ENCODE peak calls at places on chromosomes 13 and 19, in six cellular contexts. E is GM23338, I is HepG2, Q is A549, A is K562, U is SK-N-SH. B is an unnamed sample.
A peak's percentile ranks its signal among the peaks of the same experiment; 100 is the strongest.

GRCh38 chr13:112895521-112896465 is 73.2 kb upstream of the MCF2L start:
- DNase-seq in E (no peak), I (no peak), Q (no peak), A (no peak), U (no peak), B (no peak)

GRCh38 chr13:97341135-97341534 is 92.8 kb upstream of the RAP2A start:
- DNase-seq in E (no peak), I (no peak), Q (no peak), A (no peak), U (no peak), B (no peak)

GRCh38 chr13:26910754-26911465 is 150.3 kb upstream of the GPR12 start:
- DNase-seq in E (no peak), I (no peak), Q (no peak), A (no peak), U (no peak), B (no peak)

GRCh38 chr13:38530492-38530891 is 156.4 kb upstream of the FREM2 start:
- DNase-seq in E (peak; percentile 24), I (no peak), Q (no peak), A (no peak), U (peak; percentile 6), B (no peak)

GRCh38 chr19:40982594-40983101 is 8.4 kb upstream of the CYP2B6 start:
- DNase-seq in E (peak; percentile 81), I (no peak), Q (no peak), A (no peak), U (no peak), B (no peak)

GRCh38 chr13:114119196-114119595 is 13.2 kb downstream of the RASA3 start:
- DNase-seq in E (peak; percentile 95), I (peak; percentile 30), Q (peak; percentile 48), A (no peak), U (peak; percentile 65), B (no peak)

GRCh38 chr19:42273407-42274064 is 4.5 kb downstream of the CIC start:
- DNase-seq in E (no peak), I (no peak), Q (no peak), A (no peak), U (no peak), B (no peak)

GRCh38 chr19:50835785-50836542 is 2.6 kb upstream of the KLK15 start:
- DNase-seq in E (peak; percentile 83), I (peak; percentile 38), Q (peak; percentile 83), A (peak; percentile 96), U (peak; percentile 96), B (no peak)

GRCh38 chr13:29925457-29925856 is 75.0 kb upstream of the UBL3 start:
- DNase-seq in E (no peak), I (peak; percentile 89), Q (peak; percentile 87), A (no peak), U (peak; percentile 50), B (no peak)

GRCh38 chr19:13640611-13641010 is 123.7 kb upstream of the MRI1 start:
- DNase-seq in E (no peak), I (no peak), Q (no peak), A (no peak), U (no peak), B (no peak)

GRCh38 chr19:12997967-12998940 is 3.0 kb downstream of the NFIX start:
- DNase-seq in E (no peak), I (no peak), Q (no peak), A (no peak), U (no peak), B (no peak)

GRCh38 chr13:43245374-43245964 is 222.1 kb downstream of the DNAJC15 start:
- DNase-seq in E (no peak), I (no peak), Q (no peak), A (no peak), U (no peak), B (no peak)

GRCh38 chr13:20512042-20512683 is 13.5 kb downstream of the CRYL1 start:
- DNase-seq in E (peak; percentile 72), I (no peak), Q (no peak), A (no peak), U (peak; percentile 37), B (no peak)

GRCh38 chr19:51546650-51547396 is 15.4 kb upstream of the SIGLEC6 start:
- DNase-seq in E (no peak), I (no peak), Q (no peak), A (peak; percentile 73), U (no peak), B (no peak)

GRCh38 chr13:44352202-44352601 is 21.4 kb upstream of the SERP2 start:
- DNase-seq in E (no peak), I (no peak), Q (no peak), A (no peak), U (no peak), B (no peak)

GRCh38 chr19:3982701-3983541 is 2.3 kb downstream of the EEF2 start:
- DNase-seq in E (no peak), I (peak; percentile 41), Q (no peak), A (peak; percentile 55), U (peak; percentile 23), B (no peak)

GRCh38 chr13:36531746-36532486 is 99.6 kb downstream of the CCNA1 start:
- DNase-seq in E (no peak), I (no peak), Q (no peak), A (no peak), U (no peak), B (no peak)

DNA sequence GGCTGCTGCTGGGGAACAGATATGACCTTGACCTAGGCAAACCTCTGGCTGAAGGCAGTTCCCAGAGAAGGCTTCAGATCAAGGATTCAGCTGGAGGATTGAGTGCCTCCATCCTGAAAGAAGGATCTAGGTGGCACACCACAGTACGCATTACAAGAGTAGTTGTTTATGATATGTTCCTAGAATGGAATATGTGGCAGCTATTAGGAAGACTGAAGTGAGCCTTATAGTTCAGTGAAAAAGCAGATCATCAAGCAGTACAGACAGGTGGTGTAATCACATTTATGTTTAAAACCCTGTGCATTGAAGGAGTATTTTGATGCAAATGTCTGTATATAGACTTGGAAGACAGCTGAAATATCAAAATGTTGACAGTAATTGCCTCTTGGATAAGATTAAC is 116.0 kb downstream of the ZAR1L start:
- DNase-seq in E (no peak), I (no peak), Q (no peak), A (no peak), U (no peak), B (no peak)
- TF ChIP-seq REST in E (no peak), I (no peak), Q (no peak), A (no peak), U (no peak), B (no peak)

GRCh38 chr13:25848822-25849740 is 202.7 kb downstream of the SHISA2 start:
- DNase-seq in E (peak; percentile 43), I (no peak), Q (no peak), A (no peak), U (no peak), B (no peak)
- H3K4me1 ChIP-seq in E (peaks cover 18% of the 10 kb centered on the region), I (no peaks in the 10 kb centered on the region), Q (no peaks in the 10 kb centered on the region), A (no peaks in the 10 kb centered on the region), U (no peaks in the 10 kb centered on the region), B (no peaks in the 10 kb centered on the region)

DNA sequence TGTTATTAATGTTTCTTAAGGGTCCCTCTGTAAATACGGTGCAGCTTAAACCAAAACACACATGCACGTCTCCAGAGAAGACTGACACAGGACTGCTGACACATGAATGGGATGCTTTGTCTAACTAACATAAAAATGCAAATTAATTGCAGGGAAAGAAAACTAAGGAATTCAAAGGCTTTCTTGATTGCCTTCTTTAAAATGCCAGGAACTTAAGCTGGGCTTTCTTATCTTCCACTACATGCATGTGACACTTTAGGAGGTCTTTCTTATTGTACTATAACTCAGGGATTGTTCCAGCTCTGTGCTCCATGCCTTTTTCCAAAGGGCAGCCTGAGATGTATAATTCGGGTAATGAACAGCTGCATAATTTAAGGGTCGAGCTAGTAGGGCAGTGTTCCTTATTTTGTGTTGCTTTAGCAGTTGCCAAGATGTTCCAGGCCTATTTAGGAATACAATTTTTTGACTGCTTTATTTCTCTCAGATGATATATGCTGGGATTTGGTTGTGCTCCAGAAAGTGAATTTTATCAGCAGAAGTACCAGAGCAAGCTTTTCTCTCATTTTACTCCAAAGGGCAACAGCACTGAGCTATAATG is 885.3 kb downstream of the PCDH9 start:
- DNase-seq in E (no peak), I (no peak), Q (no peak), A (no peak), U (no peak), B (no peak)
- TF ChIP-seq REST in E (no peak), I (no peak), Q (no peak), A (no peak), U (no peak), B (no peak)

DNA sequence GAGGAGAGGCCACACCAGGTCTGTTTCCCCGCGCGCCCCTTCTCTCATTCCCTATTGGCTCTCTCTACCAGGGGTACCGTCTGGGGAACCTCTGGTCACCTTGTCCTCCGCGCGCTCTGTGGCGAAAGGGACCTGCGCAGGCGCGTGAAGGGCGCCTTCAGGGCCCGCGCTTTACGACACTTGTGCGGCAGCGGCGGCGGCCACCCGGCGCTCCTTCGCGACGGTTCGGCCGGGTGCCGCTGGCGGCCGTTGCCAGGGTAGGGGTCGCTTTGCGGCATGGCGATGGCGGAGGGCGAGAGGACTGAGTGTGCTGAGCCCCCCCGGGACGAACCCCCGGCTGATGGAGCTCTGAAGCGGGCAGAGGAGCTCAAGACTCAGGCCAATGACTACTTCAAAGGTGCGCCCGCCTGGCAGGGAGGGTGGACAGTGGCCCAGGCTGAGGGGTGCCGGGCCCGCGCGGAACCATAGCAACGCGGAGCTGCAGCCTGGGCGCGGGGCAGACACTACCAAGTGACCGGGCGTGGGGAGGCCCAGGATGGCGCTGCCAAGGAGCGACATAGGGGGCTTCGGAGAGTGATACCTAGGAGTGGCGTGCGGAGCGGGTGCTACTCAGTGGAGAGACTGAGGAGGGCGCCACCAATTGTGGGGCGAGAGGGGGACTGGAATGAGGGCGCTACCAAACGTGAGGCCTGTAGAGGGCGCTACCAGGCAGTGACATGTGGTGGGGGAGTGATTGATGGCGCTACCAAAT is at the start of gene PPP5C:
- DNase-seq in E (peak; percentile 97), I (peak; percentile 87), Q (peak; percentile 98), A (peak; percentile 98), U (peak; percentile 97), B (peak; percentile 33)
- H3K4me1 ChIP-seq in E (peaks cover 26% of the 10 kb centered on the region), I (peaks cover 66% of the 10 kb centered on the region), Q (peaks cover 44% of the 10 kb centered on the region), A (peaks cover 36% of the 10 kb centered on the region), U (peaks cover 21% of the 10 kb centered on the region), B (peaks cover 3% of the 10 kb centered on the region)

GRCh38 chr13:98970293-98970692 is 7.6 kb downstream of the DOCK9 start:
- DNase-seq in E (no peak), I (no peak), Q (no peak), A (no peak), U (no peak), B (no peak)
- TF ChIP-seq REST in E (no peak), I (no peak), Q (no peak), A (no peak), U (no peak), B (no peak)

GRCh38 chr13:75771818-75772217 is 135.7 kb downstream of the LMO7 start:
- DNase-seq in E (no peak), I (no peak), Q (peak; percentile 61), A (no peak), U (no peak), B (no peak)
- H3K4me1 ChIP-seq in E (no peaks in the 10 kb centered on the region), I (peaks cover 68% of the 10 kb centered on the region), Q (peaks cover 64% of the 10 kb centered on the region), A (no peaks in the 10 kb centered on the region), U (peaks cover 54% of the 10 kb centered on the region), B (no peaks in the 10 kb centered on the region)

GRCh38 chr19:2334426-2334825 is 5.9 kb downstream of the SPPL2B start:
- DNase-seq in E (no peak), I (no peak), Q (no peak), A (no peak), U (no peak), B (no peak)
- TF ChIP-seq REST in E (no peak), I (no peak), Q (no peak), A (no peak), U (no peak), B (no peak)